ENCODE peak calls at places on chromosome 1, in five cellular contexts. K is left ventricle myocardium inferior, C is endothelial cell of umbilical vein, G is stomach, R is suprapubic skin. I is an unnamed sample.
A peak's percentile ranks its signal among the peaks of the same experiment; 100 is the strongest.

GRCh38 chr1:179785025-179785424 is 41.9 kb downstream of the FAM163A start:
- DNase-seq in K (no peak), C (no peak), R (no peak), G (no peak), I (no peak)

GRCh38 chr1:88237026-88237425 is 447.0 kb upstream of the PKN2 start:
- DNase-seq in G (no peak), K (no peak), R (no peak), C (no peak), I (no peak)

GRCh38 chr1:19006837-19007271 is 50.4 kb upstream of the IFFO2 start:
- DNase-seq in K (no peak), G (no peak), R (no peak), C (no peak), I (no peak)

GRCh38 chr1:23639460-23639859 is 52.1 kb upstream of the RPL11 start:
- DNase-seq in K (peak; percentile 18), C (no peak), G (no peak), R (no peak), I (no peak)

GRCh38 chr1:39833121-39833520 is 44.5 kb upstream of the BMP8B start:
- DNase-seq in R (no peak), G (no peak), K (no peak), C (no peak), I (no peak)

GRCh38 chr1:47699492-47700220 is 261.8 kb downstream of the FOXD2 start:
- DNase-seq in C (no peak), K (no peak), G (no peak), R (no peak), I (no peak)

GRCh38 chr1:245168090-245168489 is 13.3 kb downstream of the KIF26B start:
- DNase-seq in C (no peak), G (no peak), K (peak; percentile 42), R (no peak), I (peak; percentile 72)

GRCh38 chr1:41361495-41362356 is 492 bp downstream of the FOXO6 start:
- DNase-seq in G (no peak), K (no peak), C (peak; percentile 14), R (peak; percentile 74), I (no peak)

GRCh38 chr1:180728472-180729106 is 96.8 kb downstream of the XPR1 start:
- DNase-seq in C (no peak), R (no peak), G (no peak), K (no peak), I (no peak)

GRCh38 chr1:186502087-186502486 is 41.2 kb upstream of the PDC start:
- DNase-seq in C (no peak), G (no peak), R (no peak), K (no peak), I (no peak)

GRCh38 chr1:63774617-63775417 is 1.0 kb downstream of the ROR1 start:
- DNase-seq in R (peak; percentile 75), K (peak; percentile 43), G (peak; percentile 46), C (peak; percentile 49), I (peak; percentile 59)

GRCh38 chr1:25360596-25361581 is 22.8 kb downstream of the TMEM50A start:
- DNase-seq in C (peak; percentile 66), R (no peak), G (no peak), K (no peak), I (no peak)

GRCh38 chr1:227315500-227316346 is 2.6 kb downstream of the CDC42BPA start:
- DNase-seq in R (no peak), K (no peak), G (peak; percentile 33), C (peak; percentile 75), I (no peak)

GRCh38 chr1:110003747-110004428 is 19.3 kb downstream of the AHCYL1 start:
- DNase-seq in G (peak; percentile 73), C (peak; percentile 93), R (peak; percentile 84), K (peak; percentile 51), I (peak; percentile 78)

GRCh38 chr1:101959456-101959855 is 37.3 kb downstream of the OLFM3 start:
- DNase-seq in R (no peak), C (no peak), K (no peak), G (no peak), I (no peak)

GRCh38 chr1:11594222-11594621 is 60.0 kb downstream of the FBXO2 start:
- DNase-seq in R (no peak), C (no peak), G (no peak), K (no peak), I (no peak)

GRCh38 chr1:100539836-100540536 is 2.0 kb downstream of the GPR88 start:
- DNase-seq in K (peak; percentile 24), R (no peak), G (no peak), C (peak; percentile 39), I (peak; percentile 52)

GRCh38 chr1:45213892-45214291 is 7.5 kb upstream of the ZSWIM5 start:
- DNase-seq in C (no peak), K (no peak), G (no peak), R (no peak), I (no peak)

GRCh38 chr1:52707927-52708655 is 9.9 kb upstream of the COA7 start:
- DNase-seq in C (no peak), K (no peak), R (no peak), G (no peak), I (peak; percentile 71)

GRCh38 chr1:228085287-228085926 is 2.9 kb downstream of the ARF1 start:
- DNase-seq in K (peak; percentile 21), C (peak; percentile 74), R (no peak), G (no peak), I (peak; percentile 49)

GRCh38 chr1:50491142-50491541 is 67.9 kb upstream of the DMRTA2 start:
- DNase-seq in C (no peak), R (no peak), G (no peak), K (no peak), I (no peak)

GRCh38 chr1:186474208-186474607 is 13.3 kb upstream of the PDC start:
- DNase-seq in R (no peak), G (no peak), K (no peak), C (no peak), I (no peak)

GRCh38 chr1:47765236-47765635 is 231.9 kb downstream of the TRABD2B start:
- DNase-seq in R (peak; percentile 15), G (no peak), K (peak; percentile 58), C (no peak), I (no peak)

GRCh38 chr1:119564548-119564947 is 57.5 kb downstream of the HSD3B1 start:
- DNase-seq in G (no peak), R (no peak), C (no peak), K (no peak), I (no peak)

GRCh38 chr1:12081648-12082396 is 18.7 kb downstream of the TNFRSF8 start:
- DNase-seq in G (no peak), R (no peak), C (no peak), K (no peak), I (no peak)

GRCh38 chr1:70720133-70720920 is 309.3 kb downstream of the CTH start:
- DNase-seq in K (no peak), R (no peak), G (no peak), C (no peak), I (no peak)

GRCh38 chr1:100706861-100707260 is 12.7 kb upstream of the VCAM1 start:
- DNase-seq in C (no peak), R (no peak), G (no peak), K (no peak), I (no peak)

GRCh38 chr1:170332801-170333200 is 187.0 kb downstream of the NTMT2 start:
- DNase-seq in K (no peak), C (no peak), R (no peak), G (no peak), I (no peak)

GRCh38 chr1:26027716-26028489 is 6.3 kb downstream of the EXTL1 start:
- DNase-seq in G (no peak), K (no peak), R (no peak), C (no peak), I (no peak)

GRCh38 chr1:97186381-97186780 is 464.8 kb downstream of the PTBP2 start:
- DNase-seq in C (peak; percentile 12), G (no peak), K (no peak), R (no peak), I (no peak)

GRCh38 chr1:8409666-8410065 is 91.8 kb downstream of the SLC45A1 start:
- DNase-seq in R (no peak), K (no peak), G (no peak), C (no peak), I (no peak)

GRCh38 chr1:8406946-8407345 is 89.0 kb downstream of the SLC45A1 start:
- DNase-seq in R (no peak), C (no peak), K (no peak), G (no peak), I (no peak)

GRCh38 chr1:8407652-8408051 is 89.7 kb downstream of the SLC45A1 start:
- DNase-seq in R (no peak), G (no peak), K (no peak), C (no peak), I (no peak)

GRCh38 chr1:8409107-8409506 is 91.2 kb downstream of the SLC45A1 start:
- DNase-seq in C (peak; percentile 76), G (no peak), K (no peak), R (no peak), I (no peak)

DNA sequence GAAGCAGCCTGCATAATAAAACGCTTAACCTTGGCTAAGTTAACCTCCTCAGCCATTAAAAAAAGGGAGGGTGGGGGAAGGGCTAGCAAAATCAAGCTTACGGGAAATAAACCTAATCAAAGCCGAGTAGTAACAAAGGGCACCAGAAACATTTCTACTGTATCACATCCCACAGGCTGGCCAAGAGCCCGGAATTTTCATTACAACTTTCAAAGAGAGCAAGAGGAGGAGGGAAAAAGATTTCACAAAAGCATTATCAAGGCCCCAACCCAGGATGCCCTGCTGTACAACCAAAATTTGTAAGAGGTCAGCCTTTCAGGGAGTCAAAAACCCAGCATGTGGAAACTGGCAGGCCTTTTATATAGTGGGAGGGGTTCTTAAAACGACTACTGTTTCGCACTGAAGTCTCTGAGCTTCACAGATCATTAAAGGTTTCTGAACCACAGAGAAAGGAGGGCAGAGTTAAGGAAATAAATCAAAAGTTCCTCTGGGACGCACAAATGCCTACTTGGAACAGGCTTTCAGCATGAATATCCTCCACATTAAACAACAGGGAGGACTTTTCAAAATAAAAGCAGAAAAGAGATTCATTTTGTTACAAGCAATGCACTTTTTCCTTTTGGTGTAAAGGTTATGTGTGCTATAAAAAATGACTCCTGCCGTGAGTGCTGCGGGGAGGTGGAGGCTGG is 90.4 kb downstream of the SLC45A1 start:
- DNase-seq in R (peak; percentile 89), C (peak; percentile 89), G (peak; percentile 85), K (peak; percentile 66), I (no peak)
- H3K4me3 ChIP-seq in R (no peak overlapping the region), C (no peak overlapping the region), G (no peak overlapping the region), K (peak overlapping the region; percentile 38), I (no peak overlapping the region)

GRCh38 chr1:230711245-230711644 is 2.7 kb downstream of the AGT start:
- DNase-seq in G (no peak), C (no peak), K (no peak), R (no peak), I (no peak)
- TF ChIP-seq CTCF in G (no peak), C (no peak), K (no peak), R (no peak), I (no peak)

GRCh38 chr1:167718926-167719691 is 2.7 kb upstream of the MPZL1 start:
- DNase-seq in K (no peak), R (no peak), G (no peak), C (no peak), I (no peak)

GRCh38 chr1:167722870-167723251 is 1.1 kb downstream of the MPZL1 start:
- DNase-seq in K (no peak), G (no peak), C (no peak), R (no peak), I (no peak)

GRCh38 chr1:167721617-167722151 is at the start of gene MPZL1:
- DNase-seq in G (peak; percentile 98), K (peak; percentile 97), C (peak; percentile 96), R (peak; percentile 96), I (peak; percentile 96)

GRCh38 chr1:167722152-167722869 is 529 bp downstream of the MPZL1 start:
- DNase-seq in G (peak; percentile 60), C (peak; percentile 52), K (no peak), R (peak; percentile 74), I (no peak)

GRCh38 chr1:167720965-167721616 is 691 bp upstream of the MPZL1 start:
- DNase-seq in C (peak; percentile 72), K (no peak), G (peak; percentile 52), R (no peak), I (peak; percentile 58)
- H3K4me1 ChIP-seq in C (peaks cover 26% of the 10 kb centered on the region), K (peaks cover 60% of the 10 kb centered on the region), G (peaks cover 51% of the 10 kb centered on the region), R (peaks cover 39% of the 10 kb centered on the region), I (peaks cover 30% of the 10 kb centered on the region)

GRCh38 chr1:8702121-8702520 is 115.3 kb downstream of the RERE start:
- DNase-seq in K (no peak), R (no peak), G (peak; percentile 68), C (peak; percentile 71), I (peak; percentile 72)
- H3K4me3 ChIP-seq in K (peak overlapping the region; percentile 73), R (peak overlapping the region; percentile 78), G (peak overlapping the region; percentile 64), C (peak overlapping the region; percentile 80), I (peak overlapping the region; percentile 72)